ENCODE peak calls at places on chromosomes 11 and 22, in seven cellular contexts. E, A, D, G, C, W and R are unnamed samples.

GRCh38 chr22:19819209-19819910 is 35.3 kb downstream of the GNB1L start:
- DNase-seq in E (no peak), A (no peak), D (no peak), G (peak; percentile 23), C (no peak), W (no peak), R (no peak)

GRCh38 chr11:102438311-102439062 is 14.1 kb downstream of the TMEM123 start:
- DNase-seq in E (peak; percentile 30), A (no peak), D (no peak), G (no peak), C (no peak), W (no peak), R (no peak)

GRCh38 chr11:201936-202335 is 5.3 kb downstream of the BET1L start:
- DNase-seq in E (no peak), A (no peak), D (no peak), G (no peak), C (peak; percentile 43), W (no peak), R (no peak)

GRCh38 chr11:102780491-102780918 is at the start of gene MMP10:
- DNase-seq in E (no peak), A (no peak), D (peak; percentile 41), G (peak; percentile 73), C (no peak), W (peak; percentile 86), R (no peak)

GRCh38 chr11:132234878-132235277 is 864.5 kb downstream of the NTM start:
- DNase-seq in E (no peak), A (no peak), D (no peak), G (no peak), C (no peak), W (peak; percentile 11), R (no peak)

GRCh38 chr11:13767461-13767860 is 99.0 kb downstream of the FAR1 start:
- DNase-seq in E (no peak), A (no peak), D (no peak), G (no peak), C (no peak), W (no peak), R (no peak)

GRCh38 chr11:130215531-130216220 is 56.1 kb downstream of the ST14 start:
- DNase-seq in E (no peak), A (no peak), D (no peak), G (peak; percentile 37), C (no peak), W (no peak), R (no peak)

GRCh38 chr11:33737362-33737821 is 1.2 kb upstream of the CD59 start:
- DNase-seq in E (no peak), A (no peak), D (no peak), G (no peak), C (no peak), W (no peak), R (no peak)

GRCh38 chr11:112525270-112525669 is 264.6 kb upstream of the PLET1 start:
- DNase-seq in E (no peak), A (peak; percentile 59), D (no peak), G (peak; percentile 38), C (no peak), W (peak; percentile 77), R (no peak)

GRCh38 chr22:23511627-23512347 is 68.3 kb downstream of the IGLL1 start:
- DNase-seq in E (no peak), A (no peak), D (no peak), G (no peak), C (no peak), W (no peak), R (no peak)

GRCh38 chr11:31940396-31941037 is 129.4 kb upstream of the PAX6 start:
- DNase-seq in E (no peak), A (peak; percentile 18), D (no peak), G (no peak), C (no peak), W (no peak), R (no peak)

GRCh38 chr22:27895600-27895999 is 23.5 kb downstream of the PITPNB start:
- DNase-seq in E (no peak), A (no peak), D (no peak), G (no peak), C (no peak), W (peak; percentile 66), R (no peak)

GRCh38 chr22:46133588-46133855 is 16.8 kb upstream of the PPARA start:
- DNase-seq in E (no peak), A (no peak), D (no peak), G (no peak), C (no peak), W (no peak), R (no peak)

GRCh38 chr22:42991010-42991651 is 23.8 kb downstream of the PACSIN2 start:
- DNase-seq in E (no peak), A (peak; percentile 77), D (no peak), G (no peak), C (no peak), W (peak; percentile 86), R (no peak)

GRCh38 chr11:29343465-29344333 is 673.1 kb downstream of the KCNA4 start:
- DNase-seq in E (peak; percentile 4), A (peak; percentile 50), D (peak; percentile 68), G (peak; percentile 92), C (peak; percentile 22), W (peak; percentile 40), R (no peak)

GRCh38 chr22:44289429-44290171 is 23.2 kb downstream of the SHISAL1 start:
- DNase-seq in E (no peak), A (no peak), D (no peak), G (peak; percentile 93), C (no peak), W (no peak), R (no peak)

GRCh38 chr22:30717331-30717921 is 22.8 kb downstream of the OSBP2 start:
- DNase-seq in E (no peak), A (peak; percentile 91), D (no peak), G (no peak), C (no peak), W (peak; percentile 54), R (no peak)

GRCh38 chr11:125426818-125427528 is 69.1 kb downstream of the FEZ1 start:
- DNase-seq in E (no peak), A (no peak), D (peak; percentile 36), G (peak; percentile 55), C (no peak), W (no peak), R (no peak)

GRCh38 chr22:24706050-24706449 is 68.5 kb downstream of the PIWIL3 start:
- DNase-seq in E (no peak), A (no peak), D (no peak), G (peak; percentile 85), C (no peak), W (no peak), R (no peak)

GRCh38 chr11:8810331-8811301 is 100.4 kb upstream of the AKIP1 start:
- DNase-seq in E (no peak), A (peak; percentile 90), D (no peak), G (peak; percentile 92), C (no peak), W (peak; percentile 64), R (no peak)